ENCODE peak calls at places on chromosomes 3 and 15, in six cellular contexts. K is HepG2, X is H1, R is SK-N-SH, B is HCT116, V is K562. D is an unnamed sample.

GRCh38 chr15:96330064-96330449 is 443 bp upstream of the NR2F2 start:
- DNase-seq in R (no peak), B (peak), V (no peak), X (peak), K (no peak), D (peak)

GRCh38 chr3:183252973-183253363 is at the start of gene B3GNT5:
- DNase-seq in R (peak), K (no peak), B (peak), X (no peak), V (peak), D (no peak)

GRCh38 chr3:139005356-139005993 is 593 bp downstream of the PRR23A start:
- DNase-seq in B (no peak), X (no peak), V (no peak), R (no peak), K (no peak), D (no peak)

GRCh38 chr3:101574388-101575156 is 592 bp downstream of the PCNP start:
- DNase-seq in X (peak), K (peak), B (no peak), V (no peak), R (no peak), D (no peak)

GRCh38 chr3:172152869-172153268 is 113.5 kb downstream of the FNDC3B start:
- DNase-seq in V (no peak), K (no peak), B (no peak), R (no peak), X (no peak), D (no peak)

GRCh38 chr15:32743411-32744145 is 25.8 kb downstream of the GREM1 start:
- DNase-seq in V (no peak), K (no peak), R (no peak), X (no peak), B (no peak), D (no peak)

GRCh38 chr3:12796171-12797123 is at the start of gene CAND2:
- DNase-seq in K (no peak), B (no peak), R (peak), V (peak), X (peak), D (no peak)

GRCh38 chr3:51682079-51682478 is 11.0 kb downstream of the TEX264 start:
- DNase-seq in K (peak), V (peak), X (peak), B (peak), R (peak), D (peak)

GRCh38 chr3:49673131-49673714 is 928 bp upstream of the APEH start:
- DNase-seq in K (peak), B (peak), X (no peak), R (no peak), V (no peak), D (peak)

GRCh38 chr15:70374096-70374495 is 276.4 kb upstream of the TLE3 start:
- DNase-seq in B (no peak), R (no peak), K (no peak), X (no peak), V (no peak), D (no peak)

GRCh38 chr15:62779041-62779810 is 263.3 kb upstream of the TPM1 start:
- DNase-seq in X (no peak), K (no peak), B (no peak), V (no peak), R (no peak), D (no peak)

GRCh38 chr3:195139876-195140240 is 131.1 kb downstream of the XXYLT1 start:
- DNase-seq in B (no peak), K (no peak), X (no peak), R (no peak), V (peak), D (no peak)

GRCh38 chr3:8990266-8991215 is 27.3 kb upstream of the RAD18 start:
- DNase-seq in V (no peak), K (no peak), R (no peak), B (no peak), X (peak), D (no peak)

GRCh38 chr3:82610236-82610635 is 848.8 kb upstream of the GBE1 start:
- DNase-seq in K (no peak), R (no peak), X (no peak), V (no peak), B (no peak), D (no peak)

GRCh38 chr15:47523669-47524068 is 193.6 kb upstream of the SEMA6D start:
- DNase-seq in K (no peak), R (no peak), X (no peak), B (no peak), V (no peak), D (no peak)

GRCh38 chr15:56871180-56871579 is 47.3 kb upstream of the TCF12 start:
- DNase-seq in X (no peak), R (no peak), K (peak), V (no peak), B (peak), D (no peak)

GRCh38 chr3:187931111-187931510 is 185.8 kb upstream of the BCL6 start:
- DNase-seq in X (no peak), V (no peak), R (no peak), B (no peak), K (no peak), D (no peak)

GRCh38 chr3:112327371-112327951 is 5.5 kb upstream of the CD200 start:
- DNase-seq in K (peak), R (peak), B (peak), X (no peak), V (no peak), D (no peak)

GRCh38 chr15:88982304-88982945 is 69.2 kb upstream of the MFGE8 start:
- DNase-seq in X (no peak), R (peak), K (no peak), B (no peak), V (no peak), D (no peak)

GRCh38 chr3:76679510-76679909 is 360.4 kb upstream of the ROBO2 start:
- DNase-seq in B (no peak), K (peak), R (no peak), V (no peak), X (no peak), D (peak)

GRCh38 chr15:85550283-85550682 is 169.9 kb downstream of the AKAP13 start:
- DNase-seq in V (no peak), K (no peak), X (no peak), R (no peak), B (no peak), D (no peak)

GRCh38 chr15:96817900-96818299 is 487.4 kb downstream of the NR2F2 start:
- DNase-seq in K (no peak), R (no peak), V (no peak), X (no peak), B (no peak), D (no peak)

GRCh38 chr3:159178209-159178897 is 376.5 kb downstream of the MFSD1 start:
- DNase-seq in R (no peak), B (no peak), V (no peak), K (no peak), X (no peak), D (no peak)

GRCh38 chr3:143203848-143204247 is 84.3 kb downstream of the CHST2 start:
- DNase-seq in R (no peak), K (no peak), X (no peak), V (no peak), B (no peak), D (no peak)

GRCh38 chr3:20185364-20185732 is 658 bp downstream of the SGO1 start:
- DNase-seq in B (no peak), V (no peak), R (peak), K (no peak), X (peak), D (peak)

GRCh38 chr15:69718916-69719315 is 266.3 kb downstream of the RPLP1 start:
- DNase-seq in V (no peak), B (no peak), X (no peak), R (no peak), K (no peak), D (no peak)

GRCh38 chr3:168604767-168605166 is 509.0 kb upstream of the GOLIM4 start:
- DNase-seq in B (no peak), K (no peak), X (no peak), V (no peak), R (no peak), D (no peak)

GRCh38 chr3:82229397-82229796 is 468.0 kb upstream of the GBE1 start:
- DNase-seq in K (no peak), V (no peak), X (no peak), B (no peak), R (no peak), D (no peak)

GRCh38 chr3:133412511-133413165 is 12.8 kb downstream of the BFSP2 start:
- DNase-seq in K (no peak), X (no peak), B (no peak), R (no peak), V (no peak), D (peak)

GRCh38 chr15:53586815-53587214 is 172.6 kb downstream of the WDR72 start:
- DNase-seq in V (peak), B (peak), K (peak), R (peak), X (peak), D (no peak)

GRCh38 chr15:70156781-70157261 is 59.1 kb upstream of the TLE3 start:
- DNase-seq in B (no peak), V (no peak), R (no peak), K (no peak), X (no peak), D (no peak)

DNA sequence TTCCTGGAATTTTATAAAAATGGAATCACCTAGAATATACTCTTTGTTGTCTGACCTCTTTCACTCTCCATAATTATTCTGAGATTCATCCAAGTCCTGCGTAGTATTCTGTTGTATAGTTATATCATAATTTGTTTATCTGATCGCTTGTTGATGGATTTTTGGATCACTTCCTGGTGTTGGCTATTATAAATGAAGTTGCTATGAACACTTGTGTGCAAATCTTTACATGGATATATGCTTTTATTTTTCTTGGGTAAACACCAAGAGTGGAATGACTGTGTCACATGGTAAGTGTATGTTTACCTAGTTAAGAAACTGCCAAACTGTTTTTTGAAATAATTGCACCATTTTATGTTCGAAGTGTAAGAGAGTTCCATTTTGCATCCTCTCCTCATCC is 360.5 kb upstream of the FRG2C start:
- DNase-seq in R (no peak), B (no peak), V (no peak), K (no peak), X (no peak), D (no peak)
- TF ChIP-seq JUND in R (no peak), B (no peak), V (no peak), K (no peak), X (no peak), D (no peak)

GRCh38 chr15:95192923-95193322 is 961.6 kb downstream of the MCTP2 start:
- DNase-seq in R (no peak), K (no peak), V (no peak), B (no peak), X (no peak), D (no peak)

DNA sequence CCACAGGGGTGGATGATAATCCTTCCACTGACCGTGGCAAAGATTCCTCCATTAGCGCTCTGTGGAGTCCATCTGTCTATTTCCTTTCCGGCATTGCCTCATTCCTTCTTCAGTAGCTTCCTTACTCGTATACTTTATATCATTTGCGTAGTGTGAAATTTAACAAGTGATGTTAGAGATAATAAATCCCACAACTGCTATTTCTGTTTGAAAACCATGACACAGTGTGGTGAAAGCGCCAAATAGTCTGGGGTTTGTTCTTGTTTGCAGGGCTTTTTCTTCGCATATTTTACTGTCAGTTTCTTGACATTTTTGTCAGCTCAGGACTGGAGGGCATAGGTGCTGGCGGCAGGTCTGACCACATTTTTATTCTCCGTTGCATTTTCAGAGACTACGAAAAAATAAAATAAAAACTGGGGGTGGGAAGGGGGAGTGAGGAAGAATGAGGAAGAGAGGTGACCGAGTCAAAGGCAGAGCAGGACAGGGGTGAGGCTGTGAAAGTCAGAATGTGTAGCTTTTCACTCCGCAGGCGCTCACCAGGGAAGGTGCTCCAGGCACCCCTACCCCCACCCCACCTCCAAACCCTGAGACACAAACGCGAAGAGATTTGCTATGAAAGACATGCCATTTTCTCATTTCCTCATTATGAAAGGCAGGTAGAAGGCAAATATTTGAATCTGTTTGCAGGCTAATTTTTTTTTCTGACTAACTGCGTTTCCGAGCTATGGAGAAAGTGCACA is 965.0 kb downstream of the MCTP2 start:
- DNase-seq in B (no peak), R (no peak), K (no peak), V (no peak), X (no peak), D (no peak)
- TF ChIP-seq JUND in B (no peak), R (no peak), K (no peak), V (no peak), X (no peak), D (no peak)

DNA sequence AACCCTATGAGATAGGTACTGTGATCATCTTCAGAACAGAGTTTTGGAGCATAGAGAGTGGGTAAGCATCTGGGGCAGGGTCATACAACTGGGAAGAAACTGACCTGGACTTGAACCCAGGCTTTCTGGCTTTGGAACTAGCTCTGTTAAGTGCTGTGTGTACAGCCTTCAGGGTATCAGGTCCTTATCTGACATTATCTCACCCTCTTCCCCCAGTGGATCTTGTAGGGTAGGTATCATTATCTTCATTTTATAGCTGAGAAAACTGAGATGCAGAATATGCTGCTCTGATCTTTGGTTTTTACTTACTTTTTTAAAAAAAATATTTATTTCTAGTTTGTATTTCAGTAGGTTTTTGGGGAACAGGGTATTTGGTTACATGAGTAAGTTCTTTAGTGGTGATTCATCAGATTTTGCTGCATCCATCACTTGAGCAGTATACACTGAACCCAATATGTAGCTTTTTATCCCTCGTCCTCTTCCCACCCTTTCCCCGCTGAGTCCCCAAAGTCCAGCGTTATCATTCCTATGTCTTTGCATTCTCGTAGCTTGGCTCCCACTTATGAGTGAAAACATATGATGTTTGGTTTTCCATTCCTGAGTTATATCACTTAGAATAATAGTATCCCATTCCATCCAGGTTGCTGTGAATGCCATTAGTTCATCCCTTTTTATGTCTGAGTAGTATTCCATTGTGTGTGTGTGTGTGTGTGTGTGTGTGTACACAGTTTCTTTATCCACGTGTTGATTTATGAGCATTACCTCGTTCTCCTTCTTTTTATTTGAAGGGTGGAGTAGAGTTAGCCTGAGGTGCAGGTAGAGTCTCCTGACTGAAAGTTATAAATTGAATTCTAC is 271.2 kb downstream of the PTPRG start:
- DNase-seq in V (no peak), X (no peak), B (no peak), K (no peak), R (no peak), D (no peak)
- TF ChIP-seq JUND in V (no peak), X (no peak), B (no peak), K (no peak), R (peak), D (no peak)

GRCh38 chr3:53708001-53708621 is 138.1 kb downstream of the CHDH start:
- DNase-seq in R (no peak), B (no peak), X (peak), K (no peak), V (no peak), D (no peak)

GRCh38 chr3:53711387-53711786 is 134.8 kb downstream of the CHDH start:
- DNase-seq in B (no peak), K (no peak), V (no peak), X (no peak), R (no peak), D (no peak)

GRCh38 chr3:53712817-53713388 is 133.3 kb downstream of the CHDH start:
- DNase-seq in V (no peak), K (no peak), B (no peak), R (no peak), X (no peak), D (no peak)

GRCh38 chr3:53709256-53709655 is 137.0 kb downstream of the CHDH start:
- DNase-seq in B (no peak), R (no peak), V (no peak), K (no peak), X (no peak), D (no peak)

GRCh38 chr3:53709856-53710674 is 136.2 kb downstream of the CHDH start:
- DNase-seq in B (peak), V (peak), R (peak), K (peak), X (peak), D (peak)
- TF ChIP-seq JUND in B (no peak), V (no peak), R (no peak), K (no peak), X (no peak), D (no peak)

D was measured in T47D.